ENCODE peak calls at places on chromosomes 5 and 9, in eight cellular contexts. J is stimulated activated CD8-positive, alpha-beta memory T cell treated with anti-CD3 and anti-CD28 coated beads, Interleukin-15, amount 100 ng/mL, for 1 hour; X is glutamatergic neuron; T is heart left ventricle; V is HT-29; K is CD8-positive, alpha-beta memory T cell; N is left cardiac atrium; D is activated CD4-positive, alpha-beta T cell treated with anti-CD3 and anti-CD28 coated beads, Interleukin-2, amount 50 U/mL, for 1 hour. E is an unnamed sample.
A peak's percentile ranks its signal among the peaks of the same experiment; 100 is the strongest.

GRCh38 chr5:10653751-10654400 is 90.0 kb downstream of the ANKRD33B start:
- DNase-seq in X (no peak), N (no peak), K (no peak), D (no peak), T (no peak), J (no peak), V (no peak), E (no peak)

GRCh38 chr9:113668057-113668456 is 204.5 kb downstream of the RGS3 start:
- DNase-seq in T (no peak), N (no peak), J (no peak), K (no peak), V (no peak), D (no peak), X (no peak), E (no peak)

GRCh38 chr5:44691811-44692210 is 116.9 kb upstream of the MRPS30 start:
- DNase-seq in V (peak; percentile 66), X (no peak), K (no peak), N (no peak), T (no peak), D (no peak), J (no peak), E (no peak)

GRCh38 chr9:34957492-34958410 is at the start of gene PHF24:
- DNase-seq in T (no peak), J (no peak), K (peak; percentile 50), V (no peak), X (peak; percentile 50), N (no peak), D (peak; percentile 21), E (no peak)

GRCh38 chr5:139636975-139637408 is 11.2 kb upstream of the CXXC5 start:
- DNase-seq in J (no peak), N (no peak), T (no peak), V (peak; percentile 37), X (no peak), K (no peak), D (no peak), E (no peak)

GRCh38 chr5:134504629-134505300 is 20.7 kb upstream of the JADE2 start:
- DNase-seq in K (no peak), V (no peak), D (no peak), N (no peak), T (no peak), X (no peak), J (no peak), E (no peak)

GRCh38 chr5:110441035-110441434 is 285.4 kb downstream of the TMEM232 start:
- DNase-seq in X (no peak), T (no peak), K (no peak), J (no peak), N (no peak), D (no peak), V (peak; percentile 47), E (no peak)

GRCh38 chr9:109017493-109017892 is 4.2 kb upstream of the CTNNAL1 start:
- DNase-seq in V (no peak), J (no peak), D (no peak), N (no peak), T (no peak), X (no peak), K (no peak), E (no peak)

GRCh38 chr9:14075218-14075617 is 238.7 kb downstream of the NFIB start:
- DNase-seq in T (no peak), X (no peak), J (no peak), N (no peak), D (no peak), V (no peak), K (no peak), E (no peak)

GRCh38 chr9:116027951-116028350 is 125.6 kb upstream of the PAPPA start:
- DNase-seq in J (no peak), X (no peak), D (no peak), V (no peak), K (no peak), T (no peak), N (no peak), E (no peak)

GRCh38 chr5:147578228-147579024 is 68.6 kb upstream of the DPYSL3 start:
- DNase-seq in V (peak; percentile 42), N (no peak), K (no peak), X (no peak), D (no peak), T (no peak), J (no peak), E (no peak)

GRCh38 chr5:173243808-173244305 is 8.9 kb upstream of the NKX2-5 start:
- DNase-seq in V (no peak), T (peak; percentile 61), K (no peak), N (no peak), D (no peak), X (no peak), J (no peak), E (no peak)

GRCh38 chr5:2914991-2915484 is 163.6 kb upstream of the IRX2 start:
- DNase-seq in X (no peak), T (no peak), D (no peak), K (no peak), V (no peak), J (no peak), N (no peak), E (no peak)

GRCh38 chr9:77916410-77916819 is 115.2 kb downstream of the GNAQ start:
- DNase-seq in X (no peak), J (no peak), N (no peak), D (no peak), K (no peak), T (no peak), V (no peak), E (no peak)

GRCh38 chr5:172806897-172807672 is 27.0 kb upstream of the ERGIC1 start:
- DNase-seq in K (peak; percentile 91), N (peak; percentile 90), D (peak; percentile 76), J (peak; percentile 74), T (peak; percentile 89), X (peak; percentile 58), V (peak; percentile 90), E (peak; percentile 92)

GRCh38 chr5:141421489-141421855 is 621 bp downstream of the PCDHGA11 start:
- DNase-seq in K (no peak), X (no peak), J (no peak), T (no peak), V (no peak), D (no peak), N (no peak), E (no peak)

GRCh38 chr9:78439192-78439865 is 142.4 kb downstream of the PSAT1 start:
- DNase-seq in V (peak; percentile 90), D (peak; percentile 54), X (peak; percentile 85), J (peak; percentile 37), K (peak; percentile 66), T (peak; percentile 75), N (peak; percentile 75), E (peak; percentile 78)

GRCh38 chr5:178063277-178063676 is 50.1 kb upstream of the N4BP3 start:
- DNase-seq in N (no peak), K (no peak), T (no peak), V (no peak), D (no peak), J (no peak), X (no peak), E (no peak)

GRCh38 chr5:163354685-163355084 is 82.7 kb upstream of the CCNG1 start:
- DNase-seq in V (no peak), D (no peak), X (no peak), T (no peak), K (no peak), J (no peak), N (no peak), E (no peak)